ENCODE peak calls at places on chromosomes 3 and 15, in six cellular contexts. L is mesendoderm; H is bronchial epithelial cell; J is fibroblast of mammary gland; G is GM23248; M is Jurkat, Clone E6-1. Z is an unnamed sample.

GRCh38 chr3:9088431-9089353 is 125.4 kb upstream of the RAD18 start:
- DNase-seq in J (peak), M (no peak), L (no peak), G (peak), H (peak), Z (no peak)

GRCh38 chr3:193972816-193973215 is 163.1 kb upstream of the HES1 start:
- DNase-seq in G (peak), M (no peak), J (peak), H (no peak), L (no peak), Z (no peak)

GRCh38 chr3:186950402-186951093 is 20.2 kb downstream of the ST6GAL1 start:
- DNase-seq in M (no peak), L (no peak), G (no peak), H (peak), J (no peak), Z (no peak)

GRCh38 chr3:161559177-161559998 is 62.8 kb downstream of the OTOL1 start:
- DNase-seq in H (peak), G (peak), M (peak), J (peak), L (peak), Z (peak)

GRCh38 chr15:33395376-33395775 is 84.6 kb downstream of the RYR3 start:
- DNase-seq in G (no peak), L (no peak), J (no peak), H (no peak), M (no peak), Z (no peak)

GRCh38 chr3:50237754-50238548 is 1.9 kb downstream of the GNAI2 start:
- DNase-seq in J (peak), L (peak), H (peak), M (peak), G (peak), Z (peak)

GRCh38 chr3:63279000-63279366 is 875 bp downstream of the SYNPR start:
- DNase-seq in L (peak), M (no peak), G (peak), J (no peak), H (no peak), Z (no peak)

GRCh38 chr3:106140471-106140870 is 271.7 kb upstream of the CBLB start:
- DNase-seq in H (peak), J (no peak), M (no peak), G (no peak), L (no peak), Z (no peak)

GRCh38 chr3:150146891-150147761 is 176.4 kb upstream of the PFN2 start:
- DNase-seq in H (peak), J (peak), G (peak), M (no peak), L (no peak), Z (peak)

GRCh38 chr15:72521682-72522081 is 47.6 kb downstream of the ARIH1 start:
- DNase-seq in M (no peak), H (peak), L (no peak), G (no peak), J (peak), Z (peak)

GRCh38 chr3:29525254-29525881 is 244.5 kb downstream of the RBMS3 start:
- DNase-seq in G (peak), H (no peak), L (no peak), M (no peak), J (peak), Z (peak)

GRCh38 chr3:126485956-126486884 is 10.5 kb upstream of the ZXDC start:
- DNase-seq in M (no peak), J (no peak), H (peak), L (no peak), G (no peak), Z (no peak)

GRCh38 chr3:125011941-125012340 is 43.9 kb downstream of the HEG1 start:
- DNase-seq in M (no peak), H (no peak), L (no peak), G (no peak), J (peak), Z (no peak)

GRCh38 chr3:52098108-52098507 is 41.7 kb upstream of the DUSP7 start:
- DNase-seq in H (no peak), M (no peak), G (no peak), L (no peak), J (no peak), Z (no peak)

GRCh38 chr3:183884097-183884436 is 613 bp downstream of the PARL start:
- DNase-seq in L (peak), G (no peak), J (no peak), M (no peak), H (no peak), Z (no peak)

GRCh38 chr3:124174910-124175874 is 183.3 kb upstream of the ROPN1 start:
- DNase-seq in M (no peak), J (no peak), L (no peak), H (no peak), G (no peak), Z (no peak)

GRCh38 chr15:78763796-78764241 is 47.4 kb downstream of the ADAMTS7 start:
- DNase-seq in L (no peak), G (no peak), J (no peak), H (no peak), M (no peak), Z (no peak)

GRCh38 chr3:189708375-189708774 is 77.2 kb downstream of the TP63 start:
- DNase-seq in L (no peak), J (no peak), M (no peak), G (no peak), H (no peak), Z (no peak)

GRCh38 chr3:43290961-43291360 is 4.6 kb downstream of the SNRK start:
- DNase-seq in L (no peak), M (no peak), H (peak), J (no peak), G (peak), Z (no peak)
- H3K4me3 ChIP-seq in L (no peak), M (no peak), H (no peak), J (no peak), G (no peak), Z (no peak)

DNA sequence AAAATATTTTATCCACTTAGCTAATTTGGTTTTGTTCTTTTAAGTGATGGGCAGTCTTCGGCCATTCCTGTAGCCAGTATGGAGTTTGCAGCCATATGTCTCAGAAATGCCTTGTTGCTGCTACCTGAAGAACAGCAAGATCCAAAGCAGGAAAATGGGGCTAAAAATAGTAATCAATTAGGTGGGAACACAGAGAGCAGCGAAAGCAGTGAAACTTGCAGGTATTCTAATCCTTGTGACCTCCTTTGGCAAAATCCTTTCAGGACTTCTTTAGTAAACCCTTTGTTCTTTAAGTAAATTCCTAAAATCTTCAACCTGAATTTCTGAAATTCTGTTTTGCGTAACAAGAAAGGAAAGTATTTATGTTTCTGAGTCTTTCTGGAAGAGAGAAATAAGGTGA is 49.8 kb downstream of the CNOT10 start:
- DNase-seq in J (no peak), M (no peak), G (no peak), H (no peak), L (peak), Z (no peak)
- H3K4me3 ChIP-seq in J (no peak), M (no peak), G (no peak), H (no peak), L (no peak), Z (no peak)

DNA sequence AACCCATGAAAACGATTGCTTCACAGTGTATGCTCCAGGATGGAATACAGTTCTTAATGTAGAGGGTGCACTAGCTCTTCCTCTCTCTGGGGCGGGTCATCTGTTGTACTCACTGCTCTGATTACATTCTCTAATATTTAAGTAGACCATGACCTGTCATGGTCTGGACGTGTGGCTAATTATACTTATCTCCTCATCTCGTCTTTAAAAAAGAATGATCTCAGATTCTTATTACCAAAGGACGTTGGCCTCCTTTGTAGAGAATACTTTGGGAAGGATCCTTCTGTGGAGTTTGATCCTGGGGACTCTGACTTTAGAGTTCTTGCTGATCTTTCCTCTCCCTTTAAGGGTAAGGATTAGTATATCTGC is 48.4 kb upstream of the TRAK1 start:
- DNase-seq in H (no peak), G (peak), J (no peak), L (no peak), M (no peak), Z (no peak)
- H3K4me3 ChIP-seq in H (no peak), G (no peak), J (no peak), L (no peak), M (no peak), Z (no peak)

GRCh38 chr15:98853161-98853560 is 154.4 kb downstream of the PGPEP1L start:
- DNase-seq in L (peak), M (peak), J (peak), H (peak), G (peak), Z (peak)
- H3K4me3 ChIP-seq in L (no peak), M (peak), J (peak), H (peak), G (peak), Z (peak)

DNA sequence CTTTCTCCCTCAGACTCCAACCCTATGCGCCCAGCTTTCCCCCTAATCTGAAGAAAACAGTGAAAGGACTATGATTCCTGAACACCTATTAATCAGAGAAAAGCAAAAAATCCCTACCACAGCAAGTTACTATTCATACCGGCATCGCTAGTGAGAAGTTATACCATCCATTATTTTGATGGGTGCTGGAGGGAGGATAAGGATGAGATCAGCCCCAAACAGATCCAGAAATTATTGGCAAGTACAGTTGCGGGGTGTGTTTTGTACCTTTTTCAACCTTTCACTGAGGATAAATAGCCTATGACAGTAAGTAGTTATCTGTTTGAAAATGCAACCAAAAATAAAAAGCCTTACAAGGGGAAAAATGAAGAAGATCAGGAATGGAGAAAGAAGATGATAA is 59.9 kb upstream of the ADAMTS9 start:
- DNase-seq in L (no peak), H (no peak), G (no peak), J (no peak), M (no peak), Z (no peak)
- H3K4me3 ChIP-seq in L (no peak), H (no peak), G (no peak), J (no peak), M (no peak), Z (no peak)

DNA sequence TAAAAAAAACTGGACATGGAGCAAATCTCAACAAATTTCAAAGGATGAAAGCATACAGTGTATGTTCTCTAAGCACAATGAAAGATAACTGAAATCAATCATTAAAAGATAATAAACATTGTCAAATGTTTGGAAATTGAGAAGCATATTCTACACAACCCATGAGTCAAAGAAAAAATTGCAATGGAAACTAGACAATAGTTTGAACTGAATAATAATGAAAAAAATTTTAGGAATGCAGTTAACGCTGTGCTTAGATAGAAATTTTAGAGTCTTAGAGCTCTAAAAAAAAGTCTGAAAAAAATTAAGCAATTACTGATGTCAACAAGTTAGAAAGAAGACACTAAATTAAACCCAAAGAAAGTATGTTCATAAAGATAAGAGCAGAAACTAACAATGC is 15.5 kb downstream of the RABL3 start:
- DNase-seq in J (no peak), M (no peak), G (peak), L (no peak), H (no peak), Z (no peak)
- H3K4me3 ChIP-seq in J (no peak), M (no peak), G (no peak), L (no peak), H (no peak), Z (no peak)

Z was measured in brain microvascular endothelial cell.